ENCODE peak calls at places on chromosomes 2 and 18, in nine cellular contexts. I is choroid plexus epithelial cell; R is neural progenitor cell; X is effector CD4-positive, alpha-beta T cell; Z is activated T-cell treated with anti-CD3 and anti-CD28 coated beads for 1 hour; V is stimulated activated CD4-positive, alpha-beta T cell treated with anti-CD3 and anti-CD28 coated beads, Interleukin-4, amount 100 ng/mL, for 48 hours; T is NCI-H748 treated with DMSO at 0.1 percent for 48 hours; K is activated CD4-positive, alpha-beta T cell treated with anti-CD3 and anti-CD28 coated beads, Interleukin-2, amount 50 U/mL, for 4 hours; G is left ventricle myocardium inferior. H is an unnamed sample.
A peak's percentile ranks its signal among the peaks of the same experiment; 100 is the strongest.

GRCh38 chr2:195674491-195675226 is 17.6 kb downstream of the SLC39A10 start:
- DNase-seq in I (peak; percentile 57), X (no peak), R (no peak), G (no peak), V (no peak), Z (no peak), T (no peak), K (no peak), H (no peak)

GRCh38 chr2:172836386-172837200 is 100.9 kb downstream of the RAPGEF4 start:
- DNase-seq in R (no peak), G (no peak), X (no peak), K (no peak), Z (no peak), T (peak; percentile 56), V (no peak), I (peak; percentile 49), H (peak; percentile 92)

GRCh38 chr18:10851824-10852225 is 297.5 kb downstream of the PIEZO2 start:
- DNase-seq in R (peak; percentile 62), Z (no peak), K (no peak), G (no peak), I (peak; percentile 88), X (no peak), V (no peak), T (peak; percentile 42), H (peak; percentile 31)

GRCh38 chr18:2960983-2961696 is 51.8 kb downstream of the LPIN2 start:
- DNase-seq in R (no peak), T (no peak), X (no peak), G (no peak), Z (no peak), K (no peak), V (no peak), I (no peak), H (no peak)

GRCh38 chr2:32416519-32416918 is 59.7 kb downstream of the BIRC6 start:
- DNase-seq in Z (no peak), G (no peak), T (no peak), R (no peak), K (no peak), X (no peak), V (no peak), I (no peak), H (no peak)

GRCh38 chr2:210859314-210859713 is 302.9 kb downstream of the CPS1 start:
- DNase-seq in K (no peak), X (no peak), R (peak; percentile 29), I (no peak), V (no peak), T (peak; percentile 55), G (no peak), Z (no peak), H (no peak)

GRCh38 chr2:24253303-24253919 is 78.6 kb downstream of the FAM228A start:
- DNase-seq in I (peak; percentile 16), V (no peak), X (no peak), G (no peak), K (no peak), T (no peak), Z (no peak), R (no peak), H (no peak)

GRCh38 chr2:168718622-168719021 is 83.8 kb upstream of the NOSTRIN start:
- DNase-seq in T (no peak), G (no peak), I (no peak), R (no peak), K (no peak), X (no peak), Z (no peak), V (no peak), H (no peak)

GRCh38 chr2:169572189-169572588 is 1.5 kb downstream of the FASTKD1 start:
- DNase-seq in V (no peak), R (no peak), G (no peak), I (no peak), K (no peak), T (no peak), X (no peak), Z (no peak), H (no peak)

GRCh38 chr18:55413474-55413873 is 174.5 kb downstream of the TCF4 start:
- DNase-seq in X (no peak), I (no peak), K (no peak), T (no peak), G (no peak), R (no peak), Z (no peak), V (no peak), H (no peak)

GRCh38 chr2:201949036-201950012 is 84.3 kb upstream of the FZD7 start:
- DNase-seq in I (no peak), T (peak; percentile 88), Z (no peak), X (no peak), K (no peak), R (peak; percentile 48), G (no peak), V (no peak), H (no peak)

GRCh38 chr2:1726558-1726957 is 17.8 kb downstream of the PXDN start:
- DNase-seq in R (no peak), V (no peak), K (no peak), T (no peak), X (no peak), G (no peak), I (no peak), Z (no peak), H (no peak)

GRCh38 chr2:99747842-99748241 is 258.0 kb upstream of the REV1 start:
- DNase-seq in T (no peak), Z (no peak), X (no peak), V (no peak), K (no peak), G (no peak), R (no peak), I (no peak), H (no peak)

GRCh38 chr2:1702186-1702565 is 42.1 kb downstream of the PXDN start:
- DNase-seq in R (no peak), K (no peak), V (no peak), I (no peak), T (no peak), G (no peak), X (no peak), Z (no peak), H (no peak)

GRCh38 chr2:3779650-3780049 is 76.3 kb downstream of the DCDC2C start:
- DNase-seq in X (no peak), G (no peak), K (no peak), Z (no peak), I (no peak), V (no peak), T (no peak), R (no peak), H (no peak)

GRCh38 chr2:16278421-16279200 is 338.3 kb downstream of the MYCN start:
- DNase-seq in T (no peak), V (no peak), X (no peak), Z (no peak), K (no peak), G (no peak), R (no peak), I (no peak), H (no peak)

GRCh38 chr2:177413703-177414102 is 21.1 kb downstream of the AGPS start:
- DNase-seq in T (no peak), R (no peak), I (no peak), V (no peak), X (no peak), Z (no peak), G (no peak), K (no peak), H (no peak)

GRCh38 chr2:101440127-101440738 is 34.7 kb downstream of the RFX8 start:
- DNase-seq in T (no peak), I (peak; percentile 77), G (peak; percentile 49), K (no peak), X (no peak), R (no peak), V (no peak), Z (no peak), H (no peak)

GRCh38 chr2:47541848-47542450 is 139.0 kb downstream of the MSH2 start:
- DNase-seq in X (no peak), R (no peak), T (no peak), V (no peak), I (peak; percentile 38), G (no peak), Z (no peak), K (no peak), H (no peak)

GRCh38 chr2:13821255-13821880 is 811.1 kb upstream of the LRATD1 start:
- DNase-seq in X (no peak), V (no peak), G (no peak), I (peak; percentile 87), T (no peak), Z (no peak), R (no peak), K (no peak), H (no peak)

GRCh38 chr2:235910067-235910466 is 258.1 kb downstream of the GBX2 start:
- DNase-seq in V (no peak), I (no peak), R (no peak), T (no peak), G (no peak), X (no peak), K (no peak), Z (no peak), H (no peak)

GRCh38 chr2:204950695-204951094 is 405.4 kb downstream of the PARD3B start:
- DNase-seq in V (no peak), R (no peak), Z (no peak), X (no peak), G (no peak), K (no peak), I (peak; percentile 50), T (no peak), H (no peak)

H was measured in SW 1271.